ENCODE peak calls at places on chromosomes 2 and 18, in four cellular contexts. Q is fibroblast of lung; J is effector CD4-positive, alpha-beta T cell; M is ACHN. G is an unnamed sample.

GRCh38 chr2:36572054-36572751 is 25.8 kb downstream of the FEZ2 start:
- DNase-seq in M (no peak), J (no peak), Q (no peak), G (no peak)

GRCh38 chr2:175175896-175176295 is 5.6 kb downstream of the ATP5MC3 start:
- DNase-seq in J (no peak), M (no peak), Q (peak), G (peak)

GRCh38 chr2:152028182-152028862 is 70.5 kb downstream of the CACNB4 start:
- DNase-seq in M (no peak), J (no peak), Q (peak), G (no peak)

GRCh38 chr2:165573534-165574461 is 104.3 kb downstream of the CSRNP3 start:
- DNase-seq in Q (peak), J (no peak), M (peak), G (peak)

GRCh38 chr2:111039984-111040383 is 80.7 kb upstream of the BCL2L11 start:
- DNase-seq in J (no peak), M (no peak), Q (no peak), G (no peak)

GRCh38 chr2:161020437-161020836 is 139.8 kb upstream of the TANK start:
- DNase-seq in J (no peak), M (no peak), Q (no peak), G (no peak)

GRCh38 chr2:20366672-20367116 is 16.1 kb upstream of the PUM2 start:
- DNase-seq in J (no peak), Q (no peak), M (no peak), G (no peak)

GRCh38 chr2:232231514-232231913 is 147.0 kb upstream of the ALPP start:
- DNase-seq in J (no peak), Q (no peak), M (no peak), G (no peak)

GRCh38 chr2:64018715-64019082 is 529 bp downstream of the VPS54 start:
- DNase-seq in M (peak), Q (no peak), J (no peak), G (peak)

GRCh38 chr2:215882689-215883088 is 130.7 kb downstream of the MREG start:
- DNase-seq in J (no peak), M (no peak), Q (no peak), G (no peak)

GRCh38 chr2:12717988-12718661 is 1.4 kb downstream of the TRIB2 start:
- DNase-seq in M (no peak), Q (peak), J (peak), G (peak)

GRCh38 chr2:105617631-105618350 is 126.9 kb upstream of the NCK2 start:
- DNase-seq in M (no peak), Q (no peak), J (no peak), G (no peak)

GRCh38 chr18:30746224-30746623 is 296.3 kb downstream of the DSC3 start:
- DNase-seq in M (no peak), J (no peak), Q (no peak), G (no peak)

GRCh38 chr2:40106061-40106460 is 327.0 kb upstream of the THUMPD2 start:
- DNase-seq in J (no peak), M (no peak), Q (no peak), G (no peak)

GRCh38 chr2:47401789-47402554 is 984 bp upstream of the MSH2 start:
- DNase-seq in J (no peak), Q (no peak), M (no peak), G (no peak)

GRCh38 chr18:811192-812122 is 585 bp downstream of the YES1 start:
- DNase-seq in J (no peak), M (peak), Q (peak), G (peak)

GRCh38 chr2:26898480-26899058 is 50.6 kb downstream of the DPYSL5 start:
- DNase-seq in J (no peak), M (no peak), Q (no peak), G (no peak)

GRCh38 chr2:241035818-241036396 is 37.5 kb downstream of the SNED1 start:
- DNase-seq in J (peak), Q (no peak), M (no peak), G (no peak)

GRCh38 chr2:160087854-160088745 is 25.7 kb upstream of the PLA2R1 start:
- DNase-seq in J (no peak), M (peak), Q (peak), G (peak)

GRCh38 chr2:38763226-38763625 is 12.1 kb upstream of the SRSF7 start:
- DNase-seq in M (no peak), Q (no peak), J (no peak), G (no peak)

GRCh38 chr2:68770271-68771111 is 35.9 kb downstream of the ARHGAP25 start:
- DNase-seq in Q (no peak), M (no peak), J (no peak), G (no peak)

GRCh38 chr2:219571311-219572236 is at the start of gene OBSL1:
- DNase-seq in M (peak), J (no peak), Q (peak), G (peak)

GRCh38 chr2:24984912-24985311 is 13.2 kb upstream of the DNAJC27 start:
- DNase-seq in Q (no peak), J (no peak), M (no peak), G (peak)

GRCh38 chr2:159119652-159120257 is 151.3 kb downstream of the TANC1 start:
- DNase-seq in J (no peak), M (no peak), Q (no peak), G (peak)